ENCODE peak calls at places on chromosomes 5 and 9, in five cellular contexts. O is mesenchymal stem cell, M is H9, V is trophoblast cell, P is H1. I is an unnamed sample.

GRCh38 chr5:112681481-112681908 is 56.2 kb upstream of the APC start:
- DNase-seq in M (no peak), O (peak), V (no peak), P (no peak), I (no peak)

GRCh38 chr5:122498163-122498562 is 186.1 kb downstream of the SNCAIP start:
- DNase-seq in O (peak), P (peak), V (peak), M (peak), I (peak)

GRCh38 chr9:136728548-136729123 is 14.1 kb downstream of the LCN10 start:
- DNase-seq in P (no peak), M (peak), O (peak), V (no peak), I (no peak)

GRCh38 chr5:36177715-36178556 is 26.0 kb downstream of the SKP2 start:
- DNase-seq in V (no peak), P (no peak), M (no peak), O (peak), I (peak)

GRCh38 chr5:91787718-91788117 is 404.6 kb upstream of the ARRDC3 start:
- DNase-seq in P (no peak), M (no peak), V (no peak), O (no peak), I (no peak)

GRCh38 chr9:135703726-135704125 is 1.7 kb downstream of the KCNT1 start:
- DNase-seq in V (no peak), P (no peak), O (no peak), M (peak), I (no peak)

GRCh38 chr5:125336401-125336800 is 590.0 kb upstream of the ZNF608 start:
- DNase-seq in M (no peak), P (no peak), V (no peak), O (peak), I (no peak)

GRCh38 chr5:113806250-113806649 is 292.8 kb downstream of the YTHDC2 start:
- DNase-seq in P (no peak), V (peak), M (no peak), O (peak), I (peak)

GRCh38 chr5:168359820-168360460 is 68.5 kb downstream of the WWC1 start:
- DNase-seq in O (no peak), P (no peak), M (no peak), V (peak), I (no peak)

GRCh38 chr5:6525910-6526309 is 77.3 kb downstream of the UBE2QL1 start:
- DNase-seq in O (no peak), V (peak), P (no peak), M (peak), I (peak)

GRCh38 chr5:9573796-9574195 is 27.9 kb upstream of the SEMA5A start:
- DNase-seq in O (no peak), V (no peak), P (no peak), M (no peak), I (no peak)

GRCh38 chr5:149221731-149222342 is 49.8 kb upstream of the AFAP1L1 start:
- DNase-seq in P (no peak), O (peak), V (no peak), M (no peak), I (no peak)

GRCh38 chr5:3301316-3301715 is 294.3 kb upstream of the IRX1 start:
- DNase-seq in O (no peak), V (no peak), M (no peak), P (no peak), I (no peak)

GRCh38 chr5:94812232-94812631 is 193.8 kb downstream of the SLF1 start:
- DNase-seq in O (no peak), P (no peak), M (no peak), V (no peak), I (no peak)

GRCh38 chr5:122151640-122152039 is 22.3 kb downstream of the ZNF474 start:
- DNase-seq in P (no peak), V (no peak), O (peak), M (no peak), I (no peak)

GRCh38 chr5:72451771-72452505 is 55.3 kb downstream of the ZNF366 start:
- DNase-seq in P (no peak), O (peak), M (no peak), V (no peak), I (no peak)

GRCh38 chr5:54514841-54515432 is 2.6 kb upstream of the SNX18 start:
- DNase-seq in O (peak), P (no peak), M (no peak), V (no peak), I (no peak)

GRCh38 chr9:96242829-96243228 is 59.1 kb downstream of the HSD17B3 start:
- DNase-seq in M (no peak), P (no peak), V (no peak), O (no peak), I (no peak)

GRCh38 chr9:109336409-109336808 is 15.6 kb upstream of the EPB41L4B start:
- DNase-seq in O (no peak), V (no peak), P (no peak), M (no peak), I (no peak)

GRCh38 chr5:150401076-150401375 is 11.7 kb downstream of the CD74 start:
- DNase-seq in O (no peak), M (no peak), V (no peak), P (no peak), I (no peak)

GRCh38 chr5:176822426-176823075 is 12.2 kb downstream of the UNC5A start:
- DNase-seq in V (no peak), P (no peak), O (no peak), M (no peak), I (no peak)

GRCh38 chr9:101387871-101388506 is 3.2 kb upstream of the BAAT start:
- DNase-seq in P (no peak), O (peak), V (peak), M (no peak), I (no peak)

GRCh38 chr9:125409217-125409636 is 147.6 kb downstream of the GAPVD1 start:
- DNase-seq in M (peak), V (no peak), P (no peak), O (no peak), I (no peak)

GRCh38 chr5:56545016-56545415 is 270.3 kb upstream of the MAP3K1 start:
- DNase-seq in O (peak), V (peak), M (no peak), P (no peak), I (no peak)

GRCh38 chr9:78234810-78235209 is 1.1 kb upstream of the CEP78 start:
- DNase-seq in M (no peak), P (no peak), V (peak), O (peak), I (no peak)

GRCh38 chr9:16154570-16155078 is 601.8 kb downstream of the CCDC171 start:
- DNase-seq in V (peak), M (peak), O (no peak), P (peak), I (no peak)

GRCh38 chr5:138303365-138303764 is 28.2 kb downstream of the CDC25C start:
- DNase-seq in P (no peak), M (no peak), O (peak), V (peak), I (no peak)

GRCh38 chr5:160846642-160847041 is 5.4 kb downstream of the ATP10B start:
- DNase-seq in P (no peak), M (no peak), O (no peak), V (no peak), I (no peak)

GRCh38 chr9:133606722-133607053 is 2.5 kb downstream of the FAM163B start:
- DNase-seq in P (no peak), V (no peak), M (no peak), O (no peak), I (no peak)

GRCh38 chr5:42629284-42629683 is 127.3 kb upstream of the CCDC152 start:
- DNase-seq in V (no peak), O (no peak), P (no peak), M (no peak), I (no peak)

GRCh38 chr5:146055432-146055831 is 49.9 kb downstream of the PLAC8L1 start:
- DNase-seq in O (no peak), M (no peak), V (no peak), P (no peak), I (no peak)

GRCh38 chr5:65734921-65735320 is 12.9 kb downstream of the NLN start:
- DNase-seq in M (no peak), P (no peak), O (no peak), V (no peak), I (no peak)

GRCh38 chr5:74127377-74128338 is 501.7 kb downstream of the ARHGEF28 start:
- DNase-seq in P (no peak), M (no peak), O (no peak), V (no peak), I (no peak)

GRCh38 chr5:61333351-61334223 is 1.5 kb downstream of the ZSWIM6 start:
- DNase-seq in V (peak), O (peak), M (no peak), P (no peak), I (peak)

GRCh38 chr9:26537211-26537610 is 355.4 kb downstream of the CAAP1 start:
- DNase-seq in O (no peak), M (no peak), V (no peak), P (no peak), I (no peak)

GRCh38 chr9:107213561-107214028 is 69.5 kb upstream of the RAD23B start:
- DNase-seq in P (peak), M (no peak), V (peak), O (peak), I (no peak)

GRCh38 chr5:151683936-151684586 is 2.7 kb downstream of the SPARC start:
- DNase-seq in O (peak), M (no peak), V (no peak), P (no peak), I (no peak)
- H2BK12ac ChIP-seq in O (no peak), M (no peak), V (no peak), P (no peak), I (no peak)

DNA sequence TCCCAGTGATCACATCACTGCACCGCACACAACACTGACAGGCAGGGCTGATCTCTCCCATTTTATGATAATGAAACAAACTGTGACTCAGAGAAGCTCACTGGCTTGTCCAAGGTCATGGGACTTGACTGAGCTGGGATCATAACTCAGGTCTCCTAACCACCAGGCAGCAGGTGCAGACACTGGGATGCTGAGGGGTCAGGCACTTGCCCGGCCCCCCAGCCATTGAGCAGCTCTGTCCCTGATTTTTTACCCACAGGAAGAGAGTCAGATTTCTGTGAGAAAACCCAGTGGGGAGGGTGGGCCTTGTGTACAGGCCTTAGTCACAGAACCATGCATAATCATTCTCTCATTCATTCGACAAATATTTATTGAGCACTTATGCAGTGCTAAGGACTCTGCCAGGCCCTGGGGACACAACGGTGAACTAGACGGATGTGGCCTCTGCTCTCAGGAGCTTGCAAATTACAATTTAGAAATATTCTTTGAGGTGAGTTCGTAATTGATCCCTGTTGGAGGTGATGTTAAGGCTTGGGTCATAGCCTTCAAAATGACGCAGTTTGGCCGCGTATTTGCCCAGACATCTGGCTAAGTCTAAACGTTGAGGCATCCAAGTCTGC is 54.5 kb upstream of the TGFBR1 start:
- DNase-seq in P (no peak), O (peak), V (no peak), M (no peak), I (no peak)
- H2BK12ac ChIP-seq in P (no peak), O (peak), V (no peak), M (no peak), I (no peak)

GRCh38 chr5:78544531-78545200 is 103.9 kb downstream of the LHFPL2 start:
- DNase-seq in M (no peak), P (no peak), V (no peak), O (peak), I (no peak)

GRCh38 chr5:78547171-78547570 is 101.4 kb downstream of the LHFPL2 start:
- DNase-seq in V (no peak), M (no peak), P (no peak), O (peak), I (no peak)

GRCh38 chr5:78543916-78544315 is 104.7 kb downstream of the LHFPL2 start:
- DNase-seq in M (peak), P (no peak), O (peak), V (no peak), I (no peak)

GRCh38 chr5:78546597-78546996 is 102.0 kb downstream of the LHFPL2 start:
- DNase-seq in V (no peak), O (peak), M (no peak), P (no peak), I (no peak)

GRCh38 chr5:78545406-78545805 is 103.2 kb downstream of the LHFPL2 start:
- DNase-seq in V (no peak), O (no peak), M (no peak), P (no peak), I (no peak)
- H2BK12ac ChIP-seq in V (no peak), O (no peak), M (no peak), P (no peak), I (no peak)

GRCh38 chr9:126443144-126443543 is 116.5 kb downstream of the MVB12B start:
- DNase-seq in M (peak), P (no peak), O (no peak), V (no peak), I (no peak)
- H2BK12ac ChIP-seq in M (no peak), P (no peak), O (no peak), V (no peak), I (no peak)

I was measured in neuronal stem cell.